ENCODE peak calls at places on chromosomes 16 and 17, in five cellular contexts. P is kidney tubule cell; Y is CD4-positive, alpha-beta memory T cell; F is activated naive CD8-positive, alpha-beta T cell treated with anti-CD3 and anti-CD28 coated beads, Interleukin-2, amount 50 U/mL, for 24 hours; V is NCI-H510A. N is an unnamed sample.
A peak's percentile ranks its signal among the peaks of the same experiment; 100 is the strongest.

GRCh38 chr17:3852561-3852960 is 6.5 kb upstream of the NCBP3 start:
- DNase-seq in P (no peak), V (no peak), F (no peak), Y (no peak), N (no peak)

GRCh38 chr17:72937687-72938086 is 154.8 kb downstream of the SLC39A11 start:
- DNase-seq in F (no peak), Y (no peak), V (no peak), P (no peak), N (no peak)

GRCh38 chr16:56611281-56611833 is 3.0 kb downstream of the MT2A start:
- DNase-seq in Y (no peak), F (peak; percentile 25), V (no peak), P (peak; percentile 81), N (no peak)

GRCh38 chr17:77441130-77441920 is 300.6 kb downstream of the SEC14L1 start:
- DNase-seq in P (peak; percentile 18), V (no peak), F (peak; percentile 75), Y (peak; percentile 87), N (no peak)

GRCh38 chr16:84144301-84144858 is 597 bp downstream of the HSDL1 start:
- DNase-seq in V (peak; percentile 5), F (peak; percentile 52), Y (peak; percentile 19), P (peak; percentile 21), N (peak; percentile 89)

GRCh38 chr17:73003487-73003886 is 89.0 kb downstream of the SLC39A11 start:
- DNase-seq in V (no peak), P (peak; percentile 38), Y (no peak), F (no peak), N (peak; percentile 67)

GRCh38 chr16:83903739-83904138 is 4.8 kb downstream of the MLYCD start:
- DNase-seq in P (peak; percentile 22), V (no peak), Y (no peak), F (no peak), N (no peak)

GRCh38 chr16:56409195-56409594 is 16.1 kb downstream of the AMFR start:
- DNase-seq in F (no peak), P (peak; percentile 68), Y (no peak), V (no peak), N (no peak)

GRCh38 chr17:19482571-19482970 is 51.1 kb upstream of the SLC47A1 start:
- DNase-seq in P (peak; percentile 16), V (no peak), Y (no peak), F (no peak), N (no peak)

GRCh38 chr16:81650982-81651562 is 128.0 kb upstream of the PLCG2 start:
- DNase-seq in V (peak; percentile 37), P (no peak), F (no peak), Y (no peak), N (no peak)

GRCh38 chr16:4356820-4357219 is 5.7 kb upstream of the PAM16 start:
- DNase-seq in Y (no peak), F (no peak), V (no peak), P (no peak), N (no peak)

GRCh38 chr17:49633762-49634486 is 44.0 kb downstream of the SPOP start:
- DNase-seq in Y (no peak), P (no peak), V (no peak), F (no peak), N (no peak)

GRCh38 chr16:57304169-57305061 is 19.9 kb upstream of the PLLP start:
- DNase-seq in V (no peak), F (no peak), P (peak; percentile 99), Y (no peak), N (no peak)

GRCh38 chr17:81966343-81967243 is 5.6 kb upstream of the NOTUM start:
- DNase-seq in Y (no peak), F (no peak), V (peak; percentile 94), P (no peak), N (no peak)

GRCh38 chr17:83125515-83126274 is 46.3 kb downstream of the METRNL start:
- DNase-seq in P (no peak), Y (peak; percentile 38), F (no peak), V (no peak), N (peak; percentile 82)

GRCh38 chr17:5419959-5420653 is at the start of gene RPAIN:
- DNase-seq in V (peak; percentile 90), P (peak; percentile 90), F (peak; percentile 84), Y (peak; percentile 88), N (peak; percentile 89)

GRCh38 chr16:89193021-89193575 is 7.2 kb downstream of the SLC22A31 start:
- DNase-seq in P (peak; percentile 34), V (no peak), Y (peak; percentile 53), F (peak; percentile 60), N (no peak)

GRCh38 chr17:36849871-36850348 is 87.4 kb upstream of the LHX1 start:
- DNase-seq in F (peak; percentile 58), P (peak; percentile 72), V (no peak), Y (no peak), N (no peak)

GRCh38 chr17:33335491-33336173 is 42.5 kb upstream of the ASIC2 start:
- DNase-seq in F (no peak), V (no peak), P (no peak), Y (no peak), N (no peak)

GRCh38 chr17:18015603-18016002 is 23.4 kb downstream of the ATPAF2 start:
- DNase-seq in Y (no peak), F (no peak), V (no peak), P (no peak), N (no peak)

GRCh38 chr16:180101-180920 is at the start of gene HBQ1:
- DNase-seq in P (peak; percentile 17), V (no peak), F (peak; percentile 74), Y (no peak), N (no peak)

GRCh38 chr17:44850612-44851011 is 2.9 kb downstream of the HIGD1B start:
- DNase-seq in Y (no peak), P (no peak), V (no peak), F (no peak), N (no peak)

GRCh38 chr17:12388206-12388605 is 277.5 kb upstream of the MYOCD start:
- DNase-seq in V (no peak), F (no peak), Y (no peak), P (peak; percentile 12), N (no peak)

GRCh38 chr16:50550035-50550434 is 1.8 kb downstream of the NKD1 start:
- DNase-seq in V (no peak), P (no peak), F (no peak), Y (no peak), N (no peak)

GRCh38 chr17:17149520-17150449 is 56.3 kb downstream of the PLD6 start:
- DNase-seq in Y (no peak), F (no peak), P (no peak), V (no peak), N (no peak)

GRCh38 chr17:83067071-83067717 is 12.2 kb upstream of the METRNL start:
- DNase-seq in Y (no peak), P (no peak), F (no peak), V (no peak), N (no peak)